ENCODE peak calls at places on chromosomes 4 and X, in five cellular contexts. E is fibroblast of villous mesenchyme, G is cardiac fibroblast, L is hepatocyte, O is heart right ventricle. K is an unnamed sample.

GRCh38 chrX:20067709-20068315 is 48.9 kb downstream of the MAP7D2 start:
- DNase-seq in E (peak; percentile 86), O (peak; percentile 42), G (peak; percentile 81), L (peak; percentile 64), K (peak; percentile 69)

GRCh38 chrX:3393581-3394111 is 47.2 kb upstream of the MXRA5 start:
- DNase-seq in O (no peak), G (no peak), L (peak; percentile 15), E (peak; percentile 75), K (peak; percentile 74)

GRCh38 chr4:168388890-168389289 is 70.3 kb upstream of the DDX60 start:
- DNase-seq in G (peak; percentile 57), L (peak; percentile 30), O (no peak), E (peak; percentile 25), K (peak; percentile 35)

GRCh38 chr4:2082118-2082517 is 23.0 kb downstream of the NAT8L start:
- DNase-seq in O (no peak), E (no peak), L (no peak), G (no peak), K (no peak)

GRCh38 chrX:17859609-17860178 is 1.4 kb downstream of the RAI2 start:
- DNase-seq in O (no peak), L (peak; percentile 17), G (no peak), E (no peak), K (no peak)

GRCh38 chr4:6465985-6466384 is 6.4 kb downstream of the PPP2R2C start:
- DNase-seq in G (no peak), O (no peak), E (no peak), L (no peak), K (no peak)

GRCh38 chr4:14644568-14645282 is 357.6 kb upstream of the CPEB2 start:
- DNase-seq in L (no peak), E (no peak), G (no peak), O (no peak), K (no peak)

GRCh38 chr4:55866290-55866907 is 13.0 kb downstream of the EXOC1 start:
- DNase-seq in O (no peak), L (peak; percentile 46), G (peak; percentile 98), E (peak; percentile 96), K (peak; percentile 85)

GRCh38 chrX:115957862-115958490 is 212.6 kb upstream of the AGTR2 start:
- DNase-seq in L (no peak), O (no peak), E (peak; percentile 0), G (no peak), K (no peak)

GRCh38 chr4:2079926-2080325 is 20.8 kb downstream of the NAT8L start:
- DNase-seq in L (no peak), E (no peak), O (no peak), G (no peak), K (no peak)

GRCh38 chr4:910366-911091 is 21.6 kb downstream of the GAK start:
- DNase-seq in G (no peak), L (no peak), E (no peak), O (no peak), K (no peak)

GRCh38 chrX:153821066-153821465 is 9.3 kb downstream of the PDZD4 start:
- DNase-seq in G (no peak), O (no peak), L (no peak), E (no peak), K (no peak)

GRCh38 chr4:188660796-188661195 is 521.6 kb downstream of the TRIML1 start:
- DNase-seq in O (no peak), L (no peak), E (no peak), G (no peak), K (no peak)

GRCh38 chr4:154503598-154503997 is 12.0 kb upstream of the DCHS2 start:
- DNase-seq in O (no peak), G (peak; percentile 32), E (peak; percentile 21), L (peak; percentile 16), K (peak; percentile 1)

GRCh38 chr4:108502366-108502765 is 118.0 kb upstream of the RPL34 start:
- DNase-seq in L (no peak), E (no peak), O (no peak), G (no peak), K (no peak)

GRCh38 chrX:105543271-105543670 is 279.1 kb upstream of the NRK start:
- DNase-seq in G (no peak), O (no peak), L (no peak), E (no peak), K (no peak)

GRCh38 chr4:7656244-7656800 is 221.6 kb upstream of the PSAPL1 start:
- DNase-seq in G (no peak), L (no peak), O (no peak), E (no peak), K (no peak)

GRCh38 chr4:85952518-85952917 is 407.3 kb downstream of the MAPK10 start:
- DNase-seq in L (no peak), E (peak; percentile 80), O (no peak), G (peak; percentile 88), K (no peak)

GRCh38 chr4:124288706-124289486 is 423.6 kb downstream of the ANKRD50 start:
- DNase-seq in G (no peak), O (no peak), E (peak; percentile 37), L (no peak), K (no peak)

GRCh38 chr4:26220704-26221103 is 100.1 kb upstream of the RBPJ start:
- DNase-seq in G (peak; percentile 81), O (no peak), E (peak; percentile 71), L (no peak), K (no peak)

DNA sequence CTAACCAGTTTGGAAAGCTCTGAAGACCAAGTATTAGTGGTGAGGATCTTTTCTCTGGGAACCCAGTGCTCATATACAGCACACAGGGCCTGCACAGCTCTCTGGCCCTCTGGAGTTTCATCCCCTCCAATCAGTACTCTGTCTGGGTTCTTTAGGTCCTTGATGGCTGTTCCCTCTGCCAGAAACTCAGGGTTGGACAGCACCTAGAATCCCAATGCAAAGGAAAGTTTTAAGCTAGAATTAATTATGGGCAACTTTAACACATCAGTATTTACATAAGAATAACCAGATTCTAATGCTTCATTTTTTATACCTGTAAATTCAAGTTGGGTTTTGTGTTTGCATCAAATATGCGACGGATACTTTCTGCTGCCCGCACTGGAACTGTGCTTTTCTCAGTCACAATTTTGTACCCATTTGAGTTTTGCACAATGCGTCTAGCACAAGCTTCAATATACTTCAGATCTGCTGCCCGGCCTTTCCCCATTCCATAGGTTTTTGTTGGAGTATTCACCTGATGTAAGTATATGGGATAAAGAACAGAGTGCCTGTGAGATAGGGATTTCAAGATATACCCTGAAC is 16.8 kb downstream of the UGDH start:
- DNase-seq in O (no peak), E (no peak), G (no peak), L (no peak), K (no peak)
- H3K4me3 ChIP-seq in O (no peak overlapping the region), E (no peak overlapping the region), G (no peak overlapping the region), L (no peak overlapping the region), K (no peak overlapping the region)

GRCh38 chr4:37882665-37883296 is 8.1 kb upstream of the TBC1D1 start:
- DNase-seq in E (no peak), G (no peak), O (no peak), L (no peak), K (no peak)
- TF ChIP-seq CTCF in E (peak; percentile 12), G (no peak), O (no peak), L (peak; percentile 3), K (peak; percentile 9)

GRCh38 chr4:88093874-88094273 is 64.6 kb downstream of the ABCG2 start:
- DNase-seq in E (no peak), L (no peak), G (no peak), O (no peak), K (no peak)
- H3K4me3 ChIP-seq in E (no peak overlapping the region), L (no peak overlapping the region), G (no peak overlapping the region), O (no peak overlapping the region), K (no peak overlapping the region)

GRCh38 chr4:65943076-65943475 is 272.8 kb upstream of the EPHA5 start:
- DNase-seq in E (peak; percentile 1), G (peak; percentile 91), L (peak; percentile 19), O (no peak), K (peak; percentile 20)
- TF ChIP-seq CTCF in E (no peak), G (peak; percentile 26), L (no peak), O (no peak), K (no peak)

K was measured in AG09309.